ENCODE peak calls at places on chromosomes 2 and 18, in four cellular contexts. N is HepG2, G is K562, V is GM12878. X is an unnamed sample.

GRCh38 chr2:37389984-37390765 is 45.7 kb downstream of the QPCT start:
- DNase-seq in N (peak; percentile 56), G (peak; percentile 33), V (peak; percentile 94), X (peak; percentile 74)

GRCh38 chr18:8174758-8175157 is 434.5 kb upstream of the RAB12 start:
- DNase-seq in N (no peak), G (no peak), V (no peak), X (no peak)

GRCh38 chr18:57793630-57793986 is 9.5 kb downstream of the ATP8B1 start:
- DNase-seq in N (no peak), G (no peak), V (no peak), X (no peak)

GRCh38 chr18:47968006-47968676 is 37.7 kb upstream of the SMAD2 start:
- DNase-seq in N (no peak), G (no peak), V (no peak), X (peak; percentile 93)

GRCh38 chr2:112092286-112093041 is 37.4 kb downstream of the TMEM87B start:
- DNase-seq in N (no peak), G (no peak), V (no peak), X (peak; percentile 3)

GRCh38 chr2:38763226-38763625 is 12.1 kb upstream of the SRSF7 start:
- DNase-seq in N (no peak), G (no peak), V (no peak), X (no peak)

GRCh38 chr2:223884399-223884798 is 47.0 kb upstream of the AP1S3 start:
- DNase-seq in N (no peak), G (no peak), V (peak; percentile 47), X (no peak)

GRCh38 chr2:10862330-10862729 is 49.4 kb upstream of the KCNF1 start:
- DNase-seq in N (no peak), G (no peak), V (no peak), X (no peak)

GRCh38 chr2:70779911-70780580 is 10.4 kb downstream of the FIGLA start:
- DNase-seq in N (no peak), G (no peak), V (no peak), X (no peak)

GRCh38 chr2:241540766-241541561 is 17.6 kb upstream of the BOK start:
- DNase-seq in N (no peak), G (peak; percentile 98), V (no peak), X (peak; percentile 90)

GRCh38 chr18:59697236-59697932 is at the start of gene CCBE1:
- DNase-seq in N (no peak), G (peak; percentile 60), V (no peak), X (peak; percentile 86)

GRCh38 chr2:104850322-104851184 is 3.4 kb upstream of the POU3F3 start:
- DNase-seq in N (no peak), G (no peak), V (no peak), X (peak; percentile 82)

GRCh38 chr2:234447189-234447588 is 49.7 kb downstream of the ARL4C start:
- DNase-seq in N (no peak), G (no peak), V (no peak), X (no peak)

GRCh38 chr2:6236317-6236716 is 544.1 kb downstream of the SOX11 start:
- DNase-seq in N (no peak), G (no peak), V (no peak), X (no peak)

GRCh38 chr2:12504443-12504842 is 212.3 kb upstream of the TRIB2 start:
- DNase-seq in N (no peak), G (no peak), V (peak; percentile 55), X (no peak)
- TF ChIP-seq JUNB in N (no peak), G (no peak), V (peak; percentile 68), X (no peak)

DNA sequence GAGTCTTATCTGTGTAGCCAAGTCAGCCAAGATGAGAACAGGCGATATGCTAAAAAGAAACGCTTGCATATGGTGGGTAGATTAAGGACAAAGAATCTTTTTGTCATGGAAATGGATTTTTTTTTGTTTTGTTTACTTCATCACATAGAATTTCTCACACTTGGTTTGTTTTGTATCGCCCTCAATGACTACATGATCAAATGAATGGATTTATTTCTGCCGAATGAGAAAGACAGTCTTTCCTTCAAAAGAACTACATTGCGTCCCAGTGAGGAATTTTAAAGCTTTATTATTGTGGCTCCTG is 2.0 kb downstream of the SALL3 start:
- DNase-seq in N (no peak), G (no peak), V (no peak), X (peak; percentile 72)
- TF ChIP-seq EZH2 in N (no peak), G (no peak), V (no peak), X (no peak)

GRCh38 chr2:218168016-218168415 is 1.3 kb upstream of the CXCR1 start:
- DNase-seq in N (no peak), G (no peak), V (no peak), X (no peak)

GRCh38 chr2:218169757-218170546 is 3.2 kb upstream of the CXCR1 start:
- DNase-seq in N (peak; percentile 43), G (no peak), V (no peak), X (no peak)

GRCh38 chr2:218162817-218163216 is 3.9 kb downstream of the CXCR1 start:
- DNase-seq in N (no peak), G (no peak), V (no peak), X (no peak)

GRCh38 chr2:218168635-218169462 is 2.1 kb upstream of the CXCR1 start:
- DNase-seq in N (peak; percentile 65), G (peak; percentile 62), V (no peak), X (peak; percentile 91)

GRCh38 chr2:218166791-218167190 is at the start of gene CXCR1:
- DNase-seq in N (no peak), G (no peak), V (no peak), X (no peak)
- TF ChIP-seq JUNB in N (no peak), G (no peak), V (no peak), X (no peak)

DNA sequence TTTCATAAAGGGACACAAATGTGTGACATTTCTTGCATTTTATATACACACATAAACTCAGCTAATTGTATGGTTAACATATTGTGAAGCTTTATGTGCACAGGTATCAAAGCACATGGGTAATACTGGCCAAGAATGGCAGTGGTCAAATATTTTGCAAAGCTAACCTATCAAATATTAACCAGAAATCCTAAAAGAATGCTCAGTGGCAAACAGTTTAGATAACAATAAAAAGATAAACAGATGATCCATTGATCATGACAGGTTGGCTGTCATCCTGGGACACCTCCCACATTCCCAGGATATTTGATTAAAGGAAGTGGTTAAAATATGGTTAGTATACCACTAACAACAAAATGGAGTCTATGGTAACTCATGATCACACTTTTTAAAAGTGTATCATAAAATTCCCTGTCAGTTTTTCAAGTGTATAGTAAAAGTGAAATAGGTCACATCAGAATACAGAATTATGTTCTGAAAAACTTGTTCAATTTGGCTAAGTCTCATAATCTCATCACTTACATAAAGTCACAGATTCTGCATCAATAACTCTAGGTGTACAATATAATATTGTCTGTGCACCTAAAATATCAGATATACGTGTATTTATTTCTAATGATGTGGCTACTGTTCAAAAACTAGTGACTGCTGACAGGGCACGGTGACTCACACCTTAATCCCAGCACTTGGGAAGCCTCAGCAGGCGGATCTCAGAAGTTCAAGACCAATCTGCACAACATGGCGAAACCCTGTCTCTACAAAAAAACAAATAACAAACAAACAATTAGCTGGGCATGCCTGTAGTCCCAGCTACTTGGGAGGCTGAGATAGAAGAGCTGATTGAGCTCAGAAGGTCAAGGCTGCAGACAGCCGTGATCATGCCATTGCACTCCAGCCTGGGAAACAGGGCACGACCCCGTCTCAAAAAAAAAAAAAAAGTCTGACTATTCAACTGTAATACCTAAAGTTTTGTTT is 48.9 kb downstream of the CDH2 start:
- DNase-seq in N (peak; percentile 92), G (no peak), V (no peak), X (no peak)
- TF ChIP-seq EZH2 in N (no peak), G (no peak), V (no peak), X (no peak)

GRCh38 chr2:54710216-54710615 is 13.2 kb upstream of the EML6 start:
- DNase-seq in N (no peak), G (no peak), V (no peak), X (no peak)

GRCh38 chr2:54708584-54709340 is 14.7 kb upstream of the EML6 start:
- DNase-seq in N (no peak), G (no peak), V (no peak), X (peak; percentile 81)

GRCh38 chr2:54709341-54709809 is 14.1 kb upstream of the EML6 start:
- DNase-seq in N (no peak), G (no peak), V (no peak), X (peak; percentile 51)

GRCh38 chr2:54716375-54716774 is 7.1 kb upstream of the EML6 start:
- DNase-seq in N (no peak), G (no peak), V (no peak), X (no peak)

GRCh38 chr2:54712516-54712915 is 10.9 kb upstream of the EML6 start:
- DNase-seq in N (no peak), G (no peak), V (no peak), X (no peak)
- TF ChIP-seq JUNB in N (no peak), G (no peak), V (no peak), X (no peak)

GRCh38 chr2:158969162-158969716 is 799 bp downstream of the TANC1 start:
- DNase-seq in N (no peak), G (no peak), V (no peak), X (peak; percentile 22)
- TF ChIP-seq EZH2 in N (no peak), G (no peak), V (no peak), X (peak; percentile 41)

GRCh38 chr2:41027095-41027494 is 575.2 kb upstream of the SLC8A1 start:
- DNase-seq in N (no peak), G (no peak), V (no peak), X (no peak)

GRCh38 chr2:41026613-41027012 is 574.7 kb upstream of the SLC8A1 start:
- DNase-seq in N (no peak), G (no peak), V (no peak), X (no peak)

GRCh38 chr2:41020318-41020717 is 568.4 kb upstream of the SLC8A1 start:
- DNase-seq in N (no peak), G (no peak), V (no peak), X (no peak)

GRCh38 chr2:41024806-41025205 is 572.9 kb upstream of the SLC8A1 start:
- DNase-seq in N (no peak), G (no peak), V (no peak), X (no peak)
- TF ChIP-seq JUNB in N (no peak), G (no peak), V (no peak), X (no peak)

X was measured in GM23338.